ENCODE peak calls at places on chromosomes 5 and 9, in four cellular contexts. One of them, this sample, is unnamed.

GRCh38 chr9:94757158-94757557 is 30.7 kb downstream of the AOPEP start:
- DNase-seq in astrocyte of the cerebellum: peak
- DNase-seq in AG09309: peak
- DNase-seq in bronchial epithelial cell: no peak
- DNase-seq in this sample: no peak

GRCh38 chr9:68777070-68777763 is 72.2 kb downstream of the PIP5K1B start:
- DNase-seq in bronchial epithelial cell: peak
- DNase-seq in astrocyte of the cerebellum: no peak
- DNase-seq in AG09309: no peak
- DNase-seq in this sample: no peak

GRCh38 chr9:101383361-101383760 is 1.4 kb downstream of the BAAT start:
- DNase-seq in bronchial epithelial cell: no peak
- DNase-seq in astrocyte of the cerebellum: no peak
- DNase-seq in AG09309: no peak
- DNase-seq in this sample: no peak

GRCh38 chr9:109213300-109214121 is 46.5 kb upstream of the FRRS1L start:
- DNase-seq in AG09309: no peak
- DNase-seq in astrocyte of the cerebellum: no peak
- DNase-seq in bronchial epithelial cell: no peak
- DNase-seq in this sample: no peak

GRCh38 chr5:61332369-61332745 is 299 bp downstream of the ZSWIM6 start:
- DNase-seq in bronchial epithelial cell: no peak
- DNase-seq in AG09309: no peak
- DNase-seq in astrocyte of the cerebellum: no peak
- DNase-seq in this sample: no peak

GRCh38 chr5:113330533-113331200 is 104.1 kb downstream of the TSSK1B start:
- DNase-seq in astrocyte of the cerebellum: no peak
- DNase-seq in AG09309: peak
- DNase-seq in bronchial epithelial cell: peak
- DNase-seq in this sample: peak

GRCh38 chr9:134912126-134912840 is 5.4 kb downstream of the FCN1 start:
- DNase-seq in astrocyte of the cerebellum: no peak
- DNase-seq in AG09309: no peak
- DNase-seq in bronchial epithelial cell: no peak
- DNase-seq in this sample: no peak

GRCh38 chr5:153629027-153629426 is 138.6 kb downstream of the GRIA1 start:
- DNase-seq in AG09309: peak
- DNase-seq in bronchial epithelial cell: peak
- DNase-seq in astrocyte of the cerebellum: peak
- DNase-seq in this sample: peak

GRCh38 chr5:4245511-4245910 is 649.9 kb downstream of the IRX1 start:
- DNase-seq in bronchial epithelial cell: no peak
- DNase-seq in AG09309: no peak
- DNase-seq in astrocyte of the cerebellum: no peak
- DNase-seq in this sample: no peak

GRCh38 chr9:34190996-34191892 is 12.4 kb downstream of the UBAP1 start:
- DNase-seq in bronchial epithelial cell: peak
- DNase-seq in astrocyte of the cerebellum: peak
- DNase-seq in AG09309: no peak
- DNase-seq in this sample: no peak

GRCh38 chr5:10124287-10124686 is 125.4 kb downstream of the ATPSCKMT start:
- DNase-seq in bronchial epithelial cell: no peak
- DNase-seq in astrocyte of the cerebellum: no peak
- DNase-seq in AG09309: no peak
- DNase-seq in this sample: no peak

GRCh38 chr5:142000709-142001484 is 11.9 kb downstream of the GNPDA1 start:
- DNase-seq in AG09309: no peak
- DNase-seq in astrocyte of the cerebellum: no peak
- DNase-seq in bronchial epithelial cell: no peak
- DNase-seq in this sample: no peak

GRCh38 chr9:22469928-22470544 is 23.4 kb downstream of the DMRTA1 start:
- DNase-seq in bronchial epithelial cell: peak
- DNase-seq in AG09309: no peak
- DNase-seq in astrocyte of the cerebellum: no peak
- DNase-seq in this sample: peak

GRCh38 chr9:128479262-128479661 is 23.5 kb downstream of the ODF2 start:
- DNase-seq in astrocyte of the cerebellum: no peak
- DNase-seq in bronchial epithelial cell: no peak
- DNase-seq in AG09309: no peak
- DNase-seq in this sample: no peak

GRCh38 chr5:1508679-1509290 is 15.0 kb downstream of the LPCAT1 start:
- DNase-seq in AG09309: no peak
- DNase-seq in bronchial epithelial cell: no peak
- DNase-seq in astrocyte of the cerebellum: no peak
- DNase-seq in this sample: no peak

GRCh38 chr9:3576358-3576757 is 50.6 kb upstream of the RFX3 start:
- DNase-seq in AG09309: no peak
- DNase-seq in astrocyte of the cerebellum: no peak
- DNase-seq in bronchial epithelial cell: no peak
- DNase-seq in this sample: no peak
- TF ChIP-seq CTCF in AG09309: no peak
- TF ChIP-seq CTCF in astrocyte of the cerebellum: no peak
- TF ChIP-seq CTCF in bronchial epithelial cell: no peak
- TF ChIP-seq CTCF in this sample: no peak

GRCh38 chr5:177450672-177451424 is 4.2 kb downstream of the PRR7 start:
- DNase-seq in AG09309: no peak
- DNase-seq in bronchial epithelial cell: no peak
- DNase-seq in astrocyte of the cerebellum: no peak
- DNase-seq in this sample: no peak

GRCh38 chr5:177454397-177455035 is 7.9 kb downstream of the PRR7 start:
- DNase-seq in astrocyte of the cerebellum: peak
- DNase-seq in bronchial epithelial cell: peak
- DNase-seq in AG09309: no peak
- DNase-seq in this sample: peak

GRCh38 chr5:177455036-177455660 is 8.5 kb downstream of the PRR7 start:
- DNase-seq in bronchial epithelial cell: peak
- DNase-seq in astrocyte of the cerebellum: no peak
- DNase-seq in AG09309: no peak
- DNase-seq in this sample: peak

GRCh38 chr5:177453852-177454396 is 7.3 kb downstream of the PRR7 start:
- DNase-seq in AG09309: no peak
- DNase-seq in astrocyte of the cerebellum: no peak
- DNase-seq in bronchial epithelial cell: no peak
- DNase-seq in this sample: no peak

GRCh38 chr5:177452688-177453638 is 6.3 kb downstream of the PRR7 start:
- DNase-seq in AG09309: no peak
- DNase-seq in astrocyte of the cerebellum: no peak
- DNase-seq in bronchial epithelial cell: no peak
- DNase-seq in this sample: no peak
- TF ChIP-seq CTCF in AG09309: no peak
- TF ChIP-seq CTCF in astrocyte of the cerebellum: no peak
- TF ChIP-seq CTCF in bronchial epithelial cell: peak
- TF ChIP-seq CTCF in this sample: no peak

DNA sequence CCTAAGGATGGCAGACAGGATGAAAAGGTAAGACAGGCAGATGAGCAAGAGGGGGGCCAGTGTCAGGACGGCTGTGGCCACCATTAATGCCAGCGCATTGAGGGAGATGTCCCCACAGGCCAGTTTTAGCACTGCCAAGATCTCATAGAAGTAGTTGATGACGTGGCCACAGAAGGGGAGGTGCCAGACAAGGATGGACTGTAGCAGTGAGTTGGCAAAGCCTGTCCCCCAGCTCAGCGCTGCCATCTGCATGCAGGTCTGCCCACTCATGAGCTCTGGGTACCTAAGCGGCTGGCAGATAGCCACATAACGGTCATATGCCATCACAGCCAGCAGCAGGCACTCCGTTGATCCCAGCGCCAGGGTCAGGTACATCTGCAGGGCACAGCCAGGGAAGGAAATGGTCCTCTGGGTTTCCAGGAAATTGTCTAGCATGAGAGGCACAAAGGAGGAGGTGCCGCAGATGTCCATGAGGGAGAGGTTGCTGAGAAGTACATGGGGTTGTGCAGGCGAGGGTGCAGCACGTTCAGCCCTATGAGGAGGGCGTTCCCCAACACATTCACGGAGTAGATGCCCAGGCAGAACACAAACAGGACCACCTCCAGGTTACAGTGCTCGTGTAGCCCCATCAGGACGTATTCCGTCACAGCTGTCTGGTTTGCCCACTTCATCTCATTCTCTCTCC is 10.7 kb downstream of the OR13J1 start:
- DNase-seq in bronchial epithelial cell: peak
- DNase-seq in AG09309: no peak
- DNase-seq in astrocyte of the cerebellum: no peak
- DNase-seq in this sample: no peak
- TF ChIP-seq CTCF in bronchial epithelial cell: no peak
- TF ChIP-seq CTCF in AG09309: no peak
- TF ChIP-seq CTCF in astrocyte of the cerebellum: no peak
- TF ChIP-seq CTCF in this sample: no peak

DNA sequence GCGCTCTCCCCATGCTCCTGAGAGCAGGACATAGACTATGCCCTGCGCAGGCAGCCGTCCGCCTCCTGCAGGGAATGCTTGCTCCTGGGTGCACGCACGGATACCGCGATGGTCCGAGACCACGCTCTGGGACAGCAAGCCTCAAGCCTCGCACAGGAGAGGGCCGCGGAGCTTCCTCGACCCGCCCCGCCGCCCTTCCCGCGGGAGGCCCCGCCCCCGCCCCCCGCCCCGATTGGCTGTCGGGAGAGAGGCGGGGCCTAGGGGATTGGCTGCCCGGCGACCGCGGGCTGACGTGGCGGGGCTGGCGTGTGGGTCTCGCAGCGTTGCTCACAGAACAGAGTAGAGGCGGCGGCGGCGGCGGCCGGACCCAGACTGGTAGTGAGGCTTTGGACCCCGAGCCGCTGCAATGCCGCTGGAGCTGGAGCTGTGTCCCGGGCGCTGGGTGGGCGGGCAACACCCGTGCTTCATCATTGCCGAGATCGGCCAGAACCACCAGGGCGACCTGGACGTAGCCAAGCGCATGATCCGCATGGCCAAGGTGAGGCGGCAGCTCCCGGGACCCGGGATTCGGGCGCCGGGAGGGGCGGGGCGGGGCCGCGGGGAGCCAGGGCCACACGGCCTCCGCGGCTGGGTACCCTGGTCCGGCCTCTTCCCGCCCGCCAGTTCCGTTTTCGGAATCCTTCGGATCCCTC is at the start of gene NANS:
- DNase-seq in astrocyte of the cerebellum: peak
- DNase-seq in AG09309: peak
- DNase-seq in bronchial epithelial cell: peak
- DNase-seq in this sample: peak
- TF ChIP-seq CTCF in astrocyte of the cerebellum: no peak
- TF ChIP-seq CTCF in AG09309: peak
- TF ChIP-seq CTCF in bronchial epithelial cell: no peak
- TF ChIP-seq CTCF in this sample: no peak

DNA sequence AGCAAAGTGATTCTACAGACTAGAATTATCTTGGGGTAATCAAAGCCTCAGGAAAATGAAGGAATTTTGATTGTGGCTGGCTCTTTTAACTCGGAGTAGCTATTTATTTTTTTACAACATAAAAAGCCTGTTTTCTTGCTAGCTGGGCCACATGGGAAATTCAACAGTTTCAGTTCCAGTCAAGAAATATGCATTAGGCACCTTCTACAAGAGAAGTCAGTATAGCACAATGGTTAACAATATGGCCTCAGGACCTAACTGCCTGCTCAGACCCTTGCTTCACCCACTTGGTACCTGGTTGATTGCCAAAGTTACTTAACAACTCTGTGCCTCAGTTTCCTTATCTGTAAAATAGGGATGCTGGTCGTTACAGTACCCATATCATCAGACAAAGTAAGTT is 586.2 kb downstream of the ZNF608 start:
- DNase-seq in AG09309: no peak
- DNase-seq in bronchial epithelial cell: no peak
- DNase-seq in astrocyte of the cerebellum: no peak
- DNase-seq in this sample: no peak
- TF ChIP-seq CTCF in AG09309: no peak
- TF ChIP-seq CTCF in bronchial epithelial cell: no peak
- TF ChIP-seq CTCF in astrocyte of the cerebellum: no peak
- TF ChIP-seq CTCF in this sample: no peak

GRCh38 chr9:6354072-6354686 is 26.0 kb downstream of the TPD52L3 start:
- DNase-seq in astrocyte of the cerebellum: peak
- DNase-seq in AG09309: peak
- DNase-seq in bronchial epithelial cell: peak
- DNase-seq in this sample: peak
- TF ChIP-seq CTCF in astrocyte of the cerebellum: peak
- TF ChIP-seq CTCF in AG09309: peak
- TF ChIP-seq CTCF in bronchial epithelial cell: peak
- TF ChIP-seq CTCF in this sample: peak

GRCh38 chr9:137212520-137212919 is 7.0 kb downstream of the NDOR1 start:
- DNase-seq in astrocyte of the cerebellum: no peak
- DNase-seq in AG09309: no peak
- DNase-seq in bronchial epithelial cell: no peak
- DNase-seq in this sample: no peak

GRCh38 chr9:137215196-137215986 is 6.6 kb downstream of the RNF208 start:
- DNase-seq in astrocyte of the cerebellum: no peak
- DNase-seq in bronchial epithelial cell: no peak
- DNase-seq in AG09309: no peak
- DNase-seq in this sample: no peak

GRCh38 chr9:137211532-137211931 is 6.0 kb downstream of the NDOR1 start:
- DNase-seq in astrocyte of the cerebellum: no peak
- DNase-seq in bronchial epithelial cell: no peak
- DNase-seq in AG09309: no peak
- DNase-seq in this sample: no peak

GRCh38 chr9:137214620-137215019 is 7.4 kb downstream of the RNF208 start:
- DNase-seq in astrocyte of the cerebellum: no peak
- DNase-seq in AG09309: no peak
- DNase-seq in bronchial epithelial cell: no peak
- DNase-seq in this sample: no peak

GRCh38 chr9:137213160-137214060 is 7.9 kb downstream of the NDOR1 start:
- DNase-seq in bronchial epithelial cell: no peak
- DNase-seq in AG09309: no peak
- DNase-seq in astrocyte of the cerebellum: no peak
- DNase-seq in this sample: no peak
- TF ChIP-seq CTCF in bronchial epithelial cell: peak
- TF ChIP-seq CTCF in AG09309: peak
- TF ChIP-seq CTCF in astrocyte of the cerebellum: no peak
- TF ChIP-seq CTCF in this sample: no peak

GRCh38 chr5:81850494-81850893 is 99.6 kb upstream of the SSBP2 start:
- DNase-seq in bronchial epithelial cell: no peak
- DNase-seq in astrocyte of the cerebellum: no peak
- DNase-seq in AG09309: peak
- DNase-seq in this sample: no peak
- TF ChIP-seq CTCF in bronchial epithelial cell: no peak
- TF ChIP-seq CTCF in astrocyte of the cerebellum: no peak
- TF ChIP-seq CTCF in AG09309: no peak
- TF ChIP-seq CTCF in this sample: no peak

GRCh38 chr5:66436721-66437120 is 159.5 kb upstream of the MAST4 start:
- DNase-seq in astrocyte of the cerebellum: no peak
- DNase-seq in bronchial epithelial cell: peak
- DNase-seq in AG09309: no peak
- DNase-seq in this sample: peak
- TF ChIP-seq CTCF in astrocyte of the cerebellum: peak
- TF ChIP-seq CTCF in bronchial epithelial cell: peak
- TF ChIP-seq CTCF in AG09309: no peak
- TF ChIP-seq CTCF in this sample: no peak